ENCODE peak calls at places on chromosomes 12 and 14, in ten cellular contexts. One of them, this sample, is unnamed.

GRCh38 chr12:103697912-103698751 is 111.1 kb downstream of the STAB2 start:
- DNase-seq in tibial nerve: no peak
- DNase-seq in sigmoid colon: no peak
- DNase-seq in A549: no peak
- DNase-seq in K562: no peak
- DNase-seq in SK-N-SH: no peak
- DNase-seq in HepG2: no peak
- DNase-seq in GM12878: no peak
- DNase-seq in ovary: no peak
- DNase-seq in upper lobe of left lung: no peak
- DNase-seq in this sample: no peak

GRCh38 chr14:65594153-65594881 is 181.8 kb downstream of the FUT8 start:
- DNase-seq in tibial nerve: no peak
- DNase-seq in sigmoid colon: no peak
- DNase-seq in A549: peak
- DNase-seq in K562: no peak
- DNase-seq in SK-N-SH: no peak
- DNase-seq in HepG2: peak
- DNase-seq in GM12878: no peak
- DNase-seq in ovary: no peak
- DNase-seq in upper lobe of left lung: peak
- DNase-seq in this sample: peak

GRCh38 chr12:104712477-104712876 is 245.6 kb downstream of the SLC41A2 start:
- DNase-seq in tibial nerve: no peak
- DNase-seq in sigmoid colon: no peak
- DNase-seq in A549: no peak
- DNase-seq in K562: no peak
- DNase-seq in SK-N-SH: no peak
- DNase-seq in HepG2: no peak
- DNase-seq in GM12878: no peak
- DNase-seq in ovary: no peak
- DNase-seq in upper lobe of left lung: no peak
- DNase-seq in this sample: no peak

GRCh38 chr12:117189725-117190209 is 503 bp downstream of the FBXO21 start:
- DNase-seq in tibial nerve: peak
- DNase-seq in sigmoid colon: peak
- DNase-seq in A549: peak
- DNase-seq in K562: peak
- DNase-seq in SK-N-SH: peak
- DNase-seq in HepG2: peak
- DNase-seq in GM12878: no peak
- DNase-seq in ovary: peak
- DNase-seq in upper lobe of left lung: no peak
- DNase-seq in this sample: peak

GRCh38 chr14:102785598-102785963 is 8.3 kb downstream of the TRAF3 start:
- DNase-seq in tibial nerve: no peak
- DNase-seq in sigmoid colon: no peak
- DNase-seq in A549: no peak
- DNase-seq in K562: no peak
- DNase-seq in SK-N-SH: no peak
- DNase-seq in HepG2: no peak
- DNase-seq in GM12878: no peak
- DNase-seq in ovary: no peak
- DNase-seq in upper lobe of left lung: no peak
- DNase-seq in this sample: no peak

GRCh38 chr14:55206175-55206574 is 14.8 kb upstream of the DLGAP5 start:
- DNase-seq in tibial nerve: no peak
- DNase-seq in sigmoid colon: no peak
- DNase-seq in A549: no peak
- DNase-seq in K562: no peak
- DNase-seq in SK-N-SH: no peak
- DNase-seq in HepG2: no peak
- DNase-seq in GM12878: no peak
- DNase-seq in ovary: no peak
- DNase-seq in upper lobe of left lung: no peak
- DNase-seq in this sample: no peak

GRCh38 chr14:65500075-65500474 is 87.5 kb downstream of the FUT8 start:
- DNase-seq in tibial nerve: no peak
- DNase-seq in sigmoid colon: no peak
- DNase-seq in A549: no peak
- DNase-seq in K562: no peak
- DNase-seq in SK-N-SH: no peak
- DNase-seq in HepG2: no peak
- DNase-seq in GM12878: no peak
- DNase-seq in ovary: no peak
- DNase-seq in upper lobe of left lung: no peak
- DNase-seq in this sample: no peak

GRCh38 chr12:95681210-95681765 is 109.3 kb downstream of the NTN4 start:
- DNase-seq in tibial nerve: no peak
- DNase-seq in sigmoid colon: no peak
- DNase-seq in A549: no peak
- DNase-seq in K562: no peak
- DNase-seq in SK-N-SH: no peak
- DNase-seq in HepG2: no peak
- DNase-seq in GM12878: no peak
- DNase-seq in ovary: no peak
- DNase-seq in upper lobe of left lung: no peak
- DNase-seq in this sample: no peak

GRCh38 chr12:29807125-29807524 is 23.4 kb upstream of the TMTC1 start:
- DNase-seq in tibial nerve: no peak
- DNase-seq in sigmoid colon: no peak
- DNase-seq in A549: no peak
- DNase-seq in K562: no peak
- DNase-seq in SK-N-SH: no peak
- DNase-seq in HepG2: peak
- DNase-seq in GM12878: no peak
- DNase-seq in ovary: no peak
- DNase-seq in upper lobe of left lung: no peak
- DNase-seq in this sample: no peak

GRCh38 chr14:101549154-101549553 is 12.1 kb upstream of the DIO3 start:
- DNase-seq in tibial nerve: no peak
- DNase-seq in sigmoid colon: no peak
- DNase-seq in A549: no peak
- DNase-seq in K562: no peak
- DNase-seq in SK-N-SH: no peak
- DNase-seq in HepG2: no peak
- DNase-seq in GM12878: no peak
- DNase-seq in ovary: no peak
- DNase-seq in upper lobe of left lung: no peak
- DNase-seq in this sample: no peak

GRCh38 chr12:115464673-115465060 is 780.7 kb upstream of the TBX3 start:
- DNase-seq in tibial nerve: no peak
- DNase-seq in sigmoid colon: no peak
- DNase-seq in A549: no peak
- DNase-seq in K562: no peak
- DNase-seq in SK-N-SH: no peak
- DNase-seq in HepG2: no peak
- DNase-seq in GM12878: no peak
- DNase-seq in ovary: no peak
- DNase-seq in upper lobe of left lung: no peak
- DNase-seq in this sample: no peak

GRCh38 chr12:6267007-6267721 is 43.3 kb upstream of the PLEKHG6 start:
- DNase-seq in tibial nerve: no peak
- DNase-seq in sigmoid colon: peak
- DNase-seq in A549: no peak
- DNase-seq in K562: no peak
- DNase-seq in SK-N-SH: no peak
- DNase-seq in HepG2: no peak
- DNase-seq in GM12878: no peak
- DNase-seq in ovary: no peak
- DNase-seq in upper lobe of left lung: peak
- DNase-seq in this sample: no peak

GRCh38 chr12:64099430-64099829 is 122.7 kb downstream of the KICS2 start:
- DNase-seq in tibial nerve: peak
- DNase-seq in sigmoid colon: peak
- DNase-seq in A549: peak
- DNase-seq in K562: no peak
- DNase-seq in SK-N-SH: no peak
- DNase-seq in HepG2: no peak
- DNase-seq in GM12878: no peak
- DNase-seq in ovary: no peak
- DNase-seq in upper lobe of left lung: no peak
- DNase-seq in this sample: no peak

GRCh38 chr12:64102339-64102738 is 119.8 kb downstream of the KICS2 start:
- DNase-seq in tibial nerve: no peak
- DNase-seq in sigmoid colon: no peak
- DNase-seq in A549: no peak
- DNase-seq in K562: no peak
- DNase-seq in SK-N-SH: no peak
- DNase-seq in HepG2: no peak
- DNase-seq in GM12878: no peak
- DNase-seq in ovary: no peak
- DNase-seq in upper lobe of left lung: no peak
- DNase-seq in this sample: no peak

GRCh38 chr12:64098709-64099354 is 123.3 kb downstream of the KICS2 start:
- DNase-seq in tibial nerve: no peak
- DNase-seq in sigmoid colon: peak
- DNase-seq in A549: no peak
- DNase-seq in K562: no peak
- DNase-seq in SK-N-SH: no peak
- DNase-seq in HepG2: no peak
- DNase-seq in GM12878: no peak
- DNase-seq in ovary: no peak
- DNase-seq in upper lobe of left lung: no peak
- DNase-seq in this sample: no peak

GRCh38 chr12:64092507-64092906 is 129.6 kb downstream of the KICS2 start:
- DNase-seq in tibial nerve: no peak
- DNase-seq in sigmoid colon: no peak
- DNase-seq in A549: no peak
- DNase-seq in K562: no peak
- DNase-seq in SK-N-SH: peak
- DNase-seq in HepG2: no peak
- DNase-seq in GM12878: no peak
- DNase-seq in ovary: no peak
- DNase-seq in upper lobe of left lung: no peak
- DNase-seq in this sample: no peak

GRCh38 chr12:64097346-64098105 is 124.6 kb downstream of the KICS2 start:
- DNase-seq in tibial nerve: no peak
- DNase-seq in sigmoid colon: no peak
- DNase-seq in A549: no peak
- DNase-seq in K562: no peak
- DNase-seq in SK-N-SH: no peak
- DNase-seq in HepG2: no peak
- DNase-seq in GM12878: no peak
- DNase-seq in ovary: no peak
- DNase-seq in upper lobe of left lung: no peak
- DNase-seq in this sample: no peak
- H3K27ac ChIP-seq in tibial nerve: no peak
- H3K27ac ChIP-seq in sigmoid colon: no peak
- H3K27ac ChIP-seq in A549: no peak
- H3K27ac ChIP-seq in K562: no peak
- H3K27ac ChIP-seq in SK-N-SH: peak
- H3K27ac ChIP-seq in HepG2: no peak
- H3K27ac ChIP-seq in GM12878: no peak
- H3K27ac ChIP-seq in ovary: no peak
- H3K27ac ChIP-seq in upper lobe of left lung: no peak
- H3K27ac ChIP-seq in this sample: no peak

DNA sequence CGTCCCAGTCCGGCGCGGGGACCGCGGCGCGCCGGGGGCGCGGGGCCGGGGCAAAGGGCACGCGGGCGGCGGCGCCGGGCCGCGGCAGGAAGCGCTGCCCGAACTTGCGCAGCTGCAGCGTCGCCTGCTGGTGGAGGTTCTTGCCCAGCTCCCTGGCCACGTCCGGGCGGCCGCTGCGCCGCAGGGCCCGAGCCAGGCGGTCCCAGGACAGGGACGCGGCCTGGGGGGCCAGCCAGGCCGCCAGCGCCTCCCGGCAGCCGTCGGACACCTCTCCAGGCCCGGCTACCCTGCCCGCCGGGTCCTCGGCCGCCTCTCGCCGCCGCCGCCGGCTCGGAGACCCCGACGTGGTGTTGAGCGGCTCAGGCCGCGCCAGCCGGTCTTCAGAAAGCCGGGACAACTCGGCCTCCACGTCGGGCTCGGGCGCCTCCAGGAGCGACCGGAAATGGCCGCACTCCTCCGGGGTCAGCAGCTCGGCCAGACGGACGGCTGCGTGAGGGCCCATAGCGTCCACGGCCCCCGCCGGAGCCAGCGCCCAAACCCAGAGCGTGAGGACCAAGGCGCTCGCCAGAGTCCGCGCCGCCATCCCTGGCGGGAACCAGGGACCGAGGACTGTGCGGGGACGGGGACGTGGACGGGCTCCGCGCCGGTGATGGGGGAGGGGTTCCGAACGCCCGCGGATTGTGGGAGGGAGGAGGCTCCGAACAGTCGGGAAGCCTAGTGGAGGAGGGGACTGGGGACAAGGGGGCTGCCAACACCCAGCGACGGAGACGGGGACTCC is 34.0 kb downstream of the FIGNL2 start:
- DNase-seq in tibial nerve: peak
- DNase-seq in sigmoid colon: peak
- DNase-seq in A549: peak
- DNase-seq in K562: peak
- DNase-seq in SK-N-SH: peak
- DNase-seq in HepG2: peak
- DNase-seq in GM12878: no peak
- DNase-seq in ovary: peak
- DNase-seq in upper lobe of left lung: peak
- DNase-seq in this sample: peak
- TF ChIP-seq EP300 in tibial nerve: no peak
- TF ChIP-seq EP300 in sigmoid colon: no peak
- TF ChIP-seq EP300 in A549: no peak
- TF ChIP-seq EP300 in K562: no peak
- TF ChIP-seq EP300 in SK-N-SH: no peak
- TF ChIP-seq EP300 in HepG2: no peak
- TF ChIP-seq EP300 in GM12878: no peak
- TF ChIP-seq EP300 in ovary: no peak
- TF ChIP-seq EP300 in upper lobe of left lung: no peak
- TF ChIP-seq EP300 in this sample: no peak

GRCh38 chr12:122412851-122413433 is 9.5 kb downstream of the CLIP1 start:
- DNase-seq in tibial nerve: no peak
- DNase-seq in sigmoid colon: no peak
- DNase-seq in A549: no peak
- DNase-seq in K562: no peak
- DNase-seq in SK-N-SH: no peak
- DNase-seq in HepG2: no peak
- DNase-seq in GM12878: no peak
- DNase-seq in ovary: no peak
- DNase-seq in upper lobe of left lung: no peak
- DNase-seq in this sample: no peak

GRCh38 chr12:122411537-122411936 is 10.9 kb downstream of the CLIP1 start:
- DNase-seq in tibial nerve: no peak
- DNase-seq in sigmoid colon: peak
- DNase-seq in A549: no peak
- DNase-seq in K562: no peak
- DNase-seq in SK-N-SH: no peak
- DNase-seq in HepG2: no peak
- DNase-seq in GM12878: no peak
- DNase-seq in ovary: no peak
- DNase-seq in upper lobe of left lung: no peak
- DNase-seq in this sample: no peak

GRCh38 chr12:122413516-122414404 is 8.7 kb downstream of the CLIP1 start:
- DNase-seq in tibial nerve: no peak
- DNase-seq in sigmoid colon: no peak
- DNase-seq in A549: no peak
- DNase-seq in K562: no peak
- DNase-seq in SK-N-SH: no peak
- DNase-seq in HepG2: no peak
- DNase-seq in GM12878: no peak
- DNase-seq in ovary: no peak
- DNase-seq in upper lobe of left lung: no peak
- DNase-seq in this sample: no peak
- H3K27ac ChIP-seq in tibial nerve: no peak
- H3K27ac ChIP-seq in sigmoid colon: peak
- H3K27ac ChIP-seq in A549: peak
- H3K27ac ChIP-seq in K562: peak
- H3K27ac ChIP-seq in SK-N-SH: no peak
- H3K27ac ChIP-seq in HepG2: no peak
- H3K27ac ChIP-seq in GM12878: peak
- H3K27ac ChIP-seq in ovary: no peak
- H3K27ac ChIP-seq in upper lobe of left lung: peak
- H3K27ac ChIP-seq in this sample: peak

GRCh38 chr12:50220357-50221061 is 53.3 kb upstream of the CERS5 start:
- DNase-seq in tibial nerve: peak
- DNase-seq in sigmoid colon: no peak
- DNase-seq in A549: peak
- DNase-seq in K562: no peak
- DNase-seq in SK-N-SH: peak
- DNase-seq in HepG2: no peak
- DNase-seq in GM12878: peak
- DNase-seq in ovary: no peak
- DNase-seq in upper lobe of left lung: no peak
- DNase-seq in this sample: no peak
- TF ChIP-seq EP300 in tibial nerve: no peak
- TF ChIP-seq EP300 in sigmoid colon: no peak
- TF ChIP-seq EP300 in A549: no peak
- TF ChIP-seq EP300 in K562: no peak
- TF ChIP-seq EP300 in SK-N-SH: no peak
- TF ChIP-seq EP300 in HepG2: no peak
- TF ChIP-seq EP300 in GM12878: no peak
- TF ChIP-seq EP300 in ovary: no peak
- TF ChIP-seq EP300 in upper lobe of left lung: no peak
- TF ChIP-seq EP300 in this sample: no peak